ENCODE peak calls at places on chromosome 19, in six cellular contexts. G is astrocyte of the cerebellum, J is caudate nucleus, I is globus pallidus, U is ascending aorta, M is T-helper 1 cell. D is an unnamed sample.

GRCh38 chr19:29526730-29527499 is 1.1 kb downstream of the VSTM2B start:
- DNase-seq in G (no peak), M (no peak), J (no peak), U (no peak), I (peak; percentile 35), D (no peak)

GRCh38 chr19:11138659-11139526 is 16.7 kb downstream of the SPC24 start:
- DNase-seq in M (no peak), I (peak; percentile 60), U (peak; percentile 50), G (no peak), J (no peak), D (peak; percentile 6)

GRCh38 chr19:56612737-56613136 is 17.6 kb downstream of the ZNF71 start:
- DNase-seq in G (no peak), U (no peak), I (no peak), M (no peak), J (no peak), D (no peak)

GRCh38 chr19:37172368-37173366 is at the start of gene ZNF585A:
- DNase-seq in U (peak; percentile 85), I (peak; percentile 99), G (peak; percentile 95), M (peak; percentile 83), J (peak; percentile 36), D (peak; percentile 97)

GRCh38 chr19:46489445-46490272 is 6.0 kb downstream of the PNMA8B start:
- DNase-seq in G (no peak), I (peak; percentile 53), J (no peak), M (no peak), U (peak; percentile 47), D (peak; percentile 42)

GRCh38 chr19:42251572-42251990 is 3.3 kb downstream of the ERF start:
- DNase-seq in G (no peak), J (no peak), I (peak; percentile 33), U (no peak), M (no peak), D (no peak)

GRCh38 chr19:50676625-50677197 is 27.5 kb downstream of the C19orf81 start:
- DNase-seq in I (no peak), J (no peak), U (no peak), G (no peak), M (no peak), D (no peak)

GRCh38 chr19:47176071-47176626 is 45.5 kb downstream of the SAE1 start:
- DNase-seq in U (no peak), J (no peak), I (no peak), M (no peak), G (no peak), D (no peak)

GRCh38 chr19:50311723-50312635 is 17.2 kb downstream of the KCNC3 start:
- DNase-seq in G (no peak), I (no peak), J (no peak), U (no peak), M (no peak), D (no peak)

GRCh38 chr19:32373614-32374295 is 28.3 kb downstream of the ZNF507 start:
- DNase-seq in G (peak; percentile 94), U (no peak), J (no peak), I (peak; percentile 63), M (no peak), D (peak; percentile 23)

GRCh38 chr19:45874620-45874966 is 10.5 kb downstream of the FOXA3 start:
- DNase-seq in G (no peak), U (no peak), M (no peak), J (no peak), I (no peak), D (no peak)

GRCh38 chr19:57075801-57076492 is 43.8 kb upstream of the USP29 start:
- DNase-seq in G (no peak), M (no peak), J (no peak), I (peak; percentile 26), U (no peak), D (no peak)

GRCh38 chr19:50669319-50670101 is 20.3 kb downstream of the C19orf81 start:
- DNase-seq in J (no peak), U (no peak), M (no peak), I (peak; percentile 15), G (no peak), D (peak; percentile 21)

GRCh38 chr19:17811103-17811502 is 10.2 kb downstream of the INSL3 start:
- DNase-seq in M (no peak), U (no peak), G (no peak), J (no peak), I (no peak), D (no peak)

GRCh38 chr19:48813123-48813911 is 2.5 kb upstream of the BCAT2 start:
- DNase-seq in U (no peak), M (no peak), I (no peak), G (no peak), J (no peak), D (no peak)

GRCh38 chr19:52993342-52994178 is 20.2 kb upstream of the ERVV-1 start:
- DNase-seq in J (no peak), I (peak; percentile 41), U (peak; percentile 51), G (peak; percentile 49), M (peak; percentile 76), D (peak; percentile 20)

GRCh38 chr19:50803633-50804419 is 13.6 kb downstream of the ACP4 start:
- DNase-seq in I (no peak), G (no peak), M (peak; percentile 18), J (no peak), U (no peak), D (no peak)

GRCh38 chr19:18975864-18976263 is 34.8 kb upstream of the HOMER3 start:
- DNase-seq in U (no peak), M (no peak), I (no peak), G (no peak), J (no peak), D (no peak)

D was measured in midbrain.